ENCODE peak calls at places on chromosomes 7 and 10, in four cellular contexts. G, Y, O and Q are unnamed samples.

GRCh38 chr10:117112220-117112619 is 25.9 kb downstream of the VAX1 start:
- DNase-seq in G (no peak), O (no peak), Y (no peak), Q (no peak)

GRCh38 chr10:47336387-47337134 is 11.6 kb upstream of the RBP3 start:
- DNase-seq in G (no peak), Y (no peak), O (no peak), Q (no peak)

GRCh38 chr10:48589266-48589665 is 15.6 kb downstream of the ARHGAP22 start:
- DNase-seq in G (no peak), O (no peak), Y (no peak), Q (no peak)

GRCh38 chr10:128150045-128150493 is 23.8 kb upstream of the MKI67 start:
- DNase-seq in Y (peak; percentile 59), O (peak; percentile 79), G (no peak), Q (peak; percentile 79)

GRCh38 chr10:66827353-66827752 is 98.5 kb upstream of the LRRTM3 start:
- DNase-seq in Y (no peak), O (no peak), G (peak; percentile 13), Q (no peak)

GRCh38 chr10:61939575-61940301 is 38.2 kb downstream of the ARID5B start:
- DNase-seq in Y (no peak), O (no peak), G (no peak), Q (no peak)

GRCh38 chr10:373516-374309 is 238.5 kb downstream of the ZMYND11 start:
- DNase-seq in Y (no peak), O (no peak), G (no peak), Q (no peak)

GRCh38 chr7:111783867-111784266 is 221.6 kb upstream of the IMMP2L start:
- DNase-seq in O (no peak), Y (no peak), G (no peak), Q (no peak)

GRCh38 chr7:48154792-48155413 is 16.4 kb upstream of the ABCA13 start:
- DNase-seq in O (peak; percentile 84), G (no peak), Y (no peak), Q (peak; percentile 41)

GRCh38 chr7:47474937-47475879 is 106.7 kb downstream of the TNS3 start:
- DNase-seq in Y (peak; percentile 81), O (peak; percentile 95), G (peak; percentile 55), Q (peak; percentile 94)

GRCh38 chr7:22667562-22668239 is 59.3 kb upstream of the IL6 start:
- DNase-seq in Y (no peak), G (peak; percentile 72), O (no peak), Q (no peak)

GRCh38 chr10:118522791-118523498 is 72.5 kb downstream of the PRLHR start:
- DNase-seq in Y (no peak), O (no peak), G (peak; percentile 95), Q (no peak)

GRCh38 chr10:65358565-65358964 is 1567.3 kb upstream of the LRRTM3 start:
- DNase-seq in Y (no peak), O (no peak), G (no peak), Q (peak; percentile 55)

GRCh38 chr7:45192546-45193177 is 35.1 kb downstream of the RAMP3 start:
- DNase-seq in G (no peak), Y (no peak), O (peak; percentile 8), Q (no peak)

GRCh38 chr7:30315589-30315988 is 31.2 kb downstream of the ZNRF2 start:
- DNase-seq in G (no peak), Y (no peak), O (no peak), Q (no peak)

GRCh38 chr7:7432979-7433378 is 102.7 kb downstream of the COL28A1 start:
- DNase-seq in O (no peak), Y (no peak), G (no peak), Q (no peak)

GRCh38 chr7:150983893-150984368 is 5.8 kb upstream of the KCNH2 start:
- DNase-seq in Y (no peak), G (peak; percentile 23), O (peak; percentile 47), Q (peak; percentile 62)

GRCh38 chr7:897771-898376 is 21.5 kb downstream of the GET4 start:
- DNase-seq in Y (peak; percentile 50), G (no peak), O (no peak), Q (no peak)

GRCh38 chr7:75885011-75885410 is 6.2 kb downstream of the RHBDD2 start:
- DNase-seq in Y (no peak), O (no peak), G (no peak), Q (peak; percentile 48)

GRCh38 chr7:25117226-25118047 is 7.6 kb downstream of the CYCS start:
- DNase-seq in Y (no peak), O (peak; percentile 72), G (no peak), Q (no peak)

GRCh38 chr7:105990726-105991465 is 27.8 kb downstream of the CDHR3 start:
- DNase-seq in O (no peak), G (no peak), Y (no peak), Q (peak; percentile 69)

GRCh38 chr7:120395526-120396019 is 122.6 kb downstream of the KCND2 start:
- DNase-seq in O (no peak), G (no peak), Y (no peak), Q (no peak)

GRCh38 chr7:130141161-130141857 is 63.9 kb downstream of the TMEM209 start:
- DNase-seq in G (no peak), O (peak; percentile 75), Y (peak; percentile 56), Q (peak; percentile 72)

GRCh38 chr7:148211641-148212040 is 378.9 kb upstream of the C7orf33 start:
- DNase-seq in O (no peak), G (no peak), Y (no peak), Q (no peak)

GRCh38 chr7:71325151-71325550 is 193.2 kb downstream of the GALNT17 start:
- DNase-seq in Y (no peak), G (no peak), O (no peak), Q (no peak)

DNA sequence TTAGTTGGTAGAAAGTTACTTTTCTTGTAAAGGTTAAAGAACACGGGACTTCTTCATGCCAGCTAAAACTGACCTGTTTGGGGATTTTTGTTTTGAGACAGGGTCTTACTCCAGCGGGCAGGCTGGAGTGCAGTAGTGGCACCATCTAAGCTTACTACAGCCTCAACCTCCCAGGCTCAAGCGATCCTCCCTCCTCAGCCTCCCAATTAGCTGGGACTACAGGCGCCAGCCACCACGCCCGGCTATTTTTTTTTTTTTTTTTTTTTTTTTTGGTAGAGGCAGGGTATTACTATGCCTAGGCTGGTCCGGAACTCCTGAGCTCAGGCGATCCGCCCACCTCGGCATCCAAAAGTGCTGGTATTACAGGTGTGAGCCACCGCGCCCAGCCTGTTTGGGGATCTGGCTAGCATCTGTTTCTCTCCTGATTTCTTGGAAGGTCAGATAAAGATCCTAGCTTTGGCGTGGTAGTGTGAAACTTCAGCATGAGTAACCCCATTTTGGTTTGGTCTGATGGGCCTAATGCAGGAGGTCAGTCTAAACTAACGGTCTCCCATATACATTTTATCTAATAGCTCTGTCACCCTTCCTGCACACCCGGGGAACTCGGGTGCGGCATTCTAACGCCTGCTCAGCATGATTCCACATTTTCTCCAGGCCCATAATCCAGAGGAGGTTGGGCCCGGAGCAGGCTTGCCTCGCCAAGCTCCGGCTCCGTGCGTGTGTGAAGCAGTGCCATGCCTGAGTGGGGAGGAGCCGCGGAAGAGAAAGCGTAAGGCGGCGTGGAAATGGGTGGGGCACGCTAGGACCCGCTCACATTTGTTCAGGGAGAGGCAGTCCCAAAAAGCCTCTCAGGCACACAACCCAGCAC is 1.0 kb upstream of the VDAC2 start:
- DNase-seq in Y (peak; percentile 83), G (no peak), O (peak; percentile 90), Q (peak; percentile 78)
- H3K4me1 ChIP-seq in Y (peaks cover 40% of the 10 kb centered on the region), G (peaks cover 67% of the 10 kb centered on the region), O (peaks cover 4% of the 10 kb centered on the region), Q (peaks cover 17% of the 10 kb centered on the region)

DNA sequence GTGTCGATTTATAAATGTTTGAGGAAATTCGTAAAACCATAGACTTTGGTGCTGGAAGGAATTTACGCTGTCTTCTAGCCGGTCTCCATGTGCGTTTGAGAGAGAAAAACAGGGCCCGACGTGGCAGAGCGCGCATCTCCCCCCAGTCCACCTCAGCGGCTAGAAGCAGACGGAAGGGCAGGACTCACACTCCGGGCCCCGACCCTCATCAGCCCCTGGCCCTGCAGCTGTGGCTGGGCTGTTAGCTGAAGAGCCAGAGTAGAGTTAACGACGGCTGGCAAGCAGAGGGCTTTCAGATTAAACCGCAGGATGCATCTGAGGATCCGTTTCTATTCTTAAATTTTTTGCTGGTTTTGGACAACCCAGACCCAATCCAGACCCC is 1.5 kb upstream of the TBX20 start:
- DNase-seq in Y (no peak), G (no peak), O (no peak), Q (no peak)
- H3K9me3 ChIP-seq in Y (no peaks in the 10 kb centered on the region), G (peaks cover 16% of the 10 kb centered on the region), O (no peaks in the 10 kb centered on the region), Q (no peaks in the 10 kb centered on the region)

GRCh38 chr10:87861034-87861433 is 2.3 kb downstream of the KLLN start:
- DNase-seq in G (no peak), Y (no peak), O (no peak), Q (no peak)

GRCh38 chr10:87861953-87862643 is 1.2 kb downstream of the KLLN start:
- DNase-seq in Y (peak; percentile 96), G (peak; percentile 84), O (peak; percentile 99), Q (peak; percentile 97)

GRCh38 chr10:87860156-87860795 is 3.1 kb downstream of the KLLN start:
- DNase-seq in Y (no peak), O (peak; percentile 66), G (no peak), Q (peak; percentile 57)

GRCh38 chr10:87862644-87863101 is 660 bp downstream of the KLLN start:
- DNase-seq in G (no peak), O (no peak), Y (no peak), Q (no peak)

DNA sequence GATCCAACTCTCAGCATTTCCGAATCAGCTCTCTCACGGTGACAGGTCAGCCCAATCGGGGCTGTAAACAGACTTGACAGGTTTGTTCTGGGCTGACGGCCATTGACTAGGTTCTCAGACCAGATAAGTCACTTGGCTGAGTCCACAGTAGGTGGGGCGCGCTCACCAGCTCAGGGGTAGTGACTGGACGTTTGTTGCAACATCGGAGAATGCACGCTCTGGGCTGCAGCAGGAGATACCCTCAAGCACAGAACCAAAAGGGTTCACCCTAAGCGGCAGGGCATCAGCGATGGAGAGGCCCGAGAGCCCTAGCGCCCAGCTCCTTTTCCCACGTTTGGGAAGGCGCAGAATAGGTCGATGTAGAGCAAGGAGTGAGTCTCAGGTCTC is 1.8 kb downstream of the KLLN start:
- DNase-seq in O (peak; percentile 88), G (no peak), Y (peak; percentile 80), Q (peak; percentile 86)
- TF ChIP-seq CTCF in O (no peak), G (peak; percentile 10), Y (no peak), Q (no peak)

GRCh38 chr10:14378387-14378960 is 47.8 kb upstream of the FRMD4A start:
- DNase-seq in Y (no peak), G (no peak), O (no peak), Q (no peak)

GRCh38 chr10:14377591-14377990 is 46.9 kb upstream of the FRMD4A start:
- DNase-seq in G (no peak), Y (no peak), O (no peak), Q (no peak)

GRCh38 chr10:14372616-14373015 is 41.9 kb upstream of the FRMD4A start:
- DNase-seq in O (no peak), Y (no peak), G (no peak), Q (no peak)

GRCh38 chr10:14371616-14372015 is 40.9 kb upstream of the FRMD4A start:
- DNase-seq in O (no peak), Y (no peak), G (no peak), Q (no peak)

DNA sequence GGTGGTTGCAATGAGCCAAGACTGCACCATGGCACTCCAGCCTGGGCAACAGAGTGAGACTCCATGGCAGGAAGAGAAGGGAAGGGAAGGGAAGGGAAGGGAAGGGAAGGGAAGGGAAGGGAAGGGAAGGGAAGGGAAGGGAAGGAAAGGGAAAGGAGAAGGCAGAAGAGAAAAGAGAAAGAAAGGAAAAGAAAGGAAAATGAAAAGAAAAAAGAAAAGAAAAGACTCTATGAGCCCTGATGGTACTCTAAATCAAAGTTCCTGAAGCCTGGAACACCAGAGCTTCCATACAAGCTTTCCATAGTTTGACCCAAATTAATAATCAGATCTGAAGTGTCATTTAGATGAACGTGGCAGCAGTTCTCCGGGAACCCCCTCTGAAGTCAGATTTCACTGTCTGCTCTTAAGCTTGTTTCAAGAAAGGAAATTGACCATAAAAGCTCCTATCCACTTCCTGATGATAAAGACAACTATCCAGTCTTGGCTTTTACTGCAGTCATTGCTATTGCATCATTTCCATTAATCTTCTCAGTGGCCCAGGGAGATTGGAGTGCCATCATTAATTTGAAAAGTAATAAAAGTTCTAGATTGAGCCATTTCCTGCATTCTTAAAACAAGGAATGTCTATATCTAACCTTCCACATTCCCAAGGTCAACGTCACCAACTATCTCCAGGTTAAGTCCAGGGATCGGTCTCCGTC is 44.2 kb upstream of the FRMD4A start:
- DNase-seq in O (no peak), G (no peak), Y (no peak), Q (no peak)
- H3K4me1 ChIP-seq in O (no peaks in the 10 kb centered on the region), G (no peaks in the 10 kb centered on the region), Y (no peaks in the 10 kb centered on the region), Q (peaks cover 6% of the 10 kb centered on the region)